ENCODE peak calls at places on chromosome 5, in eight cellular contexts. A is IMR-90, V is thyroid gland, H is neural progenitor cell, N is PC-3, G is H1, T is aorta, S is right lobe of liver. Y is an unnamed sample. For H3K9me3, the result is how much of the 10 kb centered on the place peaks cover.

GRCh38 chr5:158899792-158900191 is 199.9 kb downstream of the EBF1 start:
- DNase-seq in A (no peak), V (peak), G (no peak), H (no peak), S (no peak), N (no peak), T (no peak), Y (no peak)

GRCh38 chr5:149400304-149400703 is 21.2 kb upstream of the IL17B start:
- DNase-seq in S (no peak), V (no peak), A (no peak), T (peak), N (no peak), H (peak), G (no peak), Y (peak)

GRCh38 chr5:51816427-51816826 is 433.2 kb downstream of the ISL1 start:
- DNase-seq in A (no peak), V (no peak), S (no peak), T (no peak), G (no peak), H (no peak), N (no peak), Y (no peak)

GRCh38 chr5:115379622-115380344 is 83.3 kb upstream of the CCDC112 start:
- DNase-seq in G (no peak), H (no peak), N (peak), A (no peak), S (no peak), T (no peak), V (no peak), Y (no peak)

GRCh38 chr5:110840347-110840960 is 101.6 kb downstream of the SLC25A46 start:
- DNase-seq in A (no peak), V (no peak), G (no peak), S (peak), N (no peak), T (no peak), H (no peak), Y (no peak)

GRCh38 chr5:72328172-72328571 is 8.0 kb downstream of the PTCD2 start:
- DNase-seq in V (peak), A (peak), H (no peak), G (no peak), S (peak), T (peak), N (peak), Y (no peak)

GRCh38 chr5:5150667-5151066 is 10.5 kb downstream of the ADAMTS16 start:
- DNase-seq in N (no peak), S (no peak), H (no peak), T (no peak), A (no peak), G (no peak), V (no peak), Y (no peak)

GRCh38 chr5:116554764-116555163 is 19.9 kb downstream of the SEMA6A start:
- DNase-seq in T (no peak), H (peak), N (no peak), S (no peak), G (no peak), V (no peak), A (no peak), Y (no peak)

GRCh38 chr5:55894135-55894534 is 43.0 kb downstream of the IL31RA start:
- DNase-seq in N (no peak), V (no peak), G (no peak), T (no peak), S (no peak), A (no peak), H (no peak), Y (no peak)

GRCh38 chr5:72767289-72768010 is 49.0 kb upstream of the TNPO1 start:
- DNase-seq in N (peak), S (peak), A (no peak), G (no peak), H (peak), T (no peak), V (peak), Y (peak)

GRCh38 chr5:180003145-180003544 is 68.4 kb downstream of the RNF130 start:
- DNase-seq in G (no peak), S (no peak), N (no peak), A (no peak), T (no peak), H (no peak), V (no peak), Y (no peak)

GRCh38 chr5:179998485-179998884 is 73.1 kb downstream of the RNF130 start:
- DNase-seq in N (no peak), A (no peak), G (no peak), V (no peak), H (no peak), T (no peak), S (no peak), Y (no peak)

GRCh38 chr5:180001136-180001535 is 70.4 kb downstream of the RNF130 start:
- DNase-seq in G (no peak), A (no peak), T (no peak), N (no peak), H (no peak), V (no peak), S (no peak), Y (no peak)

GRCh38 chr5:180006116-180006515 is 65.4 kb downstream of the RNF130 start:
- DNase-seq in S (no peak), A (no peak), G (no peak), N (no peak), H (no peak), T (no peak), V (no peak), Y (no peak)

GRCh38 chr5:180001742-180002141 is 69.8 kb downstream of the RNF130 start:
- DNase-seq in H (no peak), G (no peak), N (no peak), S (no peak), V (no peak), A (no peak), T (no peak), Y (no peak)
- H3K9me3 ChIP-seq in H (under half), G (under half), N (under half), S (under half), V (under half), A (under half), T (under half), Y (under half)

GRCh38 chr5:151054713-151055112 is 26.1 kb downstream of the TNIP1 start:
- DNase-seq in N (peak), T (no peak), V (no peak), A (no peak), S (no peak), G (no peak), H (no peak), Y (no peak)

GRCh38 chr5:151055336-151055735 is 25.5 kb downstream of the TNIP1 start:
- DNase-seq in G (no peak), V (peak), N (no peak), H (no peak), S (no peak), A (no peak), T (no peak), Y (no peak)

GRCh38 chr5:151058891-151059611 is 21.8 kb downstream of the TNIP1 start:
- DNase-seq in N (no peak), V (peak), S (no peak), A (no peak), H (no peak), T (peak), G (no peak), Y (no peak)

GRCh38 chr5:151058301-151058700 is 22.5 kb downstream of the TNIP1 start:
- DNase-seq in S (no peak), N (no peak), G (no peak), H (no peak), A (no peak), V (no peak), T (no peak), Y (no peak)

GRCh38 chr5:151056367-151057306 is 24.2 kb downstream of the TNIP1 start:
- DNase-seq in V (no peak), G (no peak), H (no peak), N (no peak), A (no peak), T (no peak), S (no peak), Y (no peak)
- H3K4me3 ChIP-seq in V (no peak), G (no peak), H (no peak), N (no peak), A (no peak), T (no peak), S (no peak), Y (no peak)

DNA sequence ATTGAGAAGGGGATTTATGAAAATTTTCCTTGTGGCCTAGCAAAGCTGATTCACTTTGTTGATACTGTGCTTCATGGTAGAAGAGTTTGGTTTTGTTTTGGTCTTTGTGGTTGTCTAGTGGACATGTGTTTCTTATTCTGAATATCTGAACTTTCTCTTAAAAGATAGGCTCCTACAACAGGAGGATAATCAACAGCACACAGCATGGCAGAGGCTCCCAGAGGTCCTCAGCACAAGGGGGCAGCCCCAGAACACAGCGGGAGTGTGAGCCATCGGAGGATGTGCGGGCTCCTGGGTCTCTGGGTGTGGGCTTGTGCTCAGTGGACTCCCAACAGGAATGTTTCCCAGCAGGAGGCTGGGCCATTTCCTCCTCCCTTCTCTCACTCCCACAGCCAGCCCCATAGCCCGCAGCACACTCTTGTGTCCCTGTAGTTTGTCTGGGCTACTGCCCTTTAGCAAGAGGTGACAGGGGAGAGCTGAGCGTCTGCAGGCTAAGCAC is 164.3 kb upstream of the OTULINL start:
- DNase-seq in S (no peak), N (no peak), G (no peak), H (no peak), A (peak), T (no peak), V (no peak), Y (no peak)
- H3K9me3 ChIP-seq in S (under half), N (under half), G (under half), H (under half), A (under half), T (under half), V (under half), Y (under half)

DNA sequence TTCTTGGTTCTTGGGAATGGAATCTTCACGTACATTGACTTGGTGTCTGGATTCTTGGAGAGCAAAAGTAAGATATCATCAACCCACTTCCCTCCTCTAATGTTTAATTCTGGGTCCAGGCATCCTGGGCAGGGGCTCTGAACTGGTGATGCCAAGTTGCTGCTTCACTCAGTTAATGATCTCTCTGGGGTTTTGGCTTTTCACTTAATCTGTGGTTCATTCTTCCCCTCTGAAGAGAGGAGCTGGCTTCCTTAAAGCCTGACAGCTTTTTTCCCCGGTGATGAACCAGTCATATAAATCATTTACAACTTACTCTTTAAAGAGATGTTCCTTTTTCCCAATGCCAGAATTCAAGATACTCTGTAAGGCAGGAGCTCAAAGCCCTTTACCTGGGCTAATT is 65.9 kb downstream of the ARHGAP26 start:
- DNase-seq in T (no peak), A (no peak), H (no peak), N (no peak), G (no peak), S (no peak), V (no peak), Y (no peak)
- H3K4me3 ChIP-seq in T (no peak), A (no peak), H (no peak), N (no peak), G (no peak), S (no peak), V (no peak), Y (no peak)

GRCh38 chr5:180018661-180019060 is 52.9 kb downstream of the RNF130 start:
- DNase-seq in G (no peak), V (no peak), S (no peak), N (no peak), T (no peak), H (no peak), A (no peak), Y (no peak)

GRCh38 chr5:180021900-180022299 is 49.7 kb downstream of the RNF130 start:
- DNase-seq in A (no peak), N (no peak), S (no peak), G (no peak), H (no peak), T (no peak), V (no peak), Y (no peak)

DNA sequence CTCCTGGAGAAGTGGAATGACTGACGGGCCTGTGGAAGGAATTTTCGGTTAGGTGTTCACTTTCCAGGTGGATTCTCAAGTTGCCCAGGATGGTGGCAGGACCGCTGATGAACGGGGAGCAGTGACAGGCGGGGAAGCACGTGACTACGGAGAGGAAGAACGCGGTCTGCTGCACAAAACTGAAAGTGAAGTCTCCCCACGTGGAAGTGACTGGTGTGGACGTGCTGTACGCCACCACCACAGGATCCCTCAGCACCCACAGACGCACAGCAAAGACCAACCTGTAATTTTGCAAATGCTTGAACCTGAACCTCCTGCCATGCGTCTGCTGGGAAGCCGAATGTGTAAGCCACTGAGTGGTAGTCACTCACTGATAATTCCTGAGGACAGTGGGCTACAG is 51.4 kb downstream of the RNF130 start:
- DNase-seq in H (no peak), V (no peak), A (no peak), N (no peak), S (no peak), G (no peak), T (no peak), Y (no peak)
- H3K9me3 ChIP-seq in H (under half), V (under half), A (under half), N (under half), S (under half), G (under half), T (under half), Y (under half)

GRCh38 chr5:73812962-73813588 is 187.1 kb downstream of the ARHGEF28 start:
- DNase-seq in H (no peak), T (no peak), A (no peak), V (peak), N (no peak), S (no peak), G (no peak), Y (no peak)
- H3K4me3 ChIP-seq in H (no peak), T (no peak), A (no peak), V (no peak), N (no peak), S (no peak), G (no peak), Y (no peak)

DNA sequence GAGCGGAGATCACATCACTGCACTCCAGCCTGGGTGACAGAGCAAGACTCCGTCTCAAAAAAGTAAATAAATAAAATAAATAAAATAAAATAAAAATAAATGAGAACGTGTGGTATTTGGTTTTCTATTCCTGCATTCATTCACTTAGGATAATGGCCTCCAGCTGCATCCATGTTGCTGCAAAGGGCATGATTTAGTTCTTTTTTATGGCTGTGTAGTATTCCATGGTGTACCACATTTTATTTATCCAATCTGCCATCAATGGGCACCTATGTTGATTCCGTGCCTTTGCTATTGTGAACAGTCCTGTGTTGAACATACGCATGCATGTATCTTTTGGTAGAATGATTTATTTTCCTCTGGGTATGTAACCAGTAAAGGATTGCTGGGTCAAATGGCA is 8.8 kb upstream of the RASGEF1C start:
- DNase-seq in S (no peak), N (no peak), T (no peak), A (no peak), V (no peak), H (no peak), G (no peak), Y (no peak)
- H3K9me3 ChIP-seq in S (under half), N (under half), T (under half), A (under half), V (under half), H (under half), G (under half), Y (under half)

Y was measured in WERI-Rb-1.